ENCODE peak calls at places on chromosomes 6 and 20, in ten cellular contexts. F is right lobe of liver; J is stimulated activated CD4-positive, alpha-beta T cell treated with anti-CD3 and anti-CD28 coated beads, Interleukin-4, amount 100 ng/mL, for 1 hour; X is H54; A is sciatic nerve; S is CD4-positive, alpha-beta T cell; V is NCI-H1105; T is smooth muscle cell of the brain vasculature; L is HEK293T; Y is posterior cingulate gyrus. P is an unnamed sample.

GRCh38 chr6:138499303-138499991 is at the start of gene NHSL1:
- DNase-seq in F (peak), V (no peak), X (no peak), J (no peak), S (no peak), Y (no peak), T (no peak), L (peak), A (no peak), P (no peak)

GRCh38 chr20:4811257-4811656 is 89.5 kb downstream of the PRND start:
- DNase-seq in J (no peak), S (no peak), T (no peak), F (no peak), V (no peak), A (no peak), X (no peak), Y (no peak), L (no peak), P (no peak)

GRCh38 chr20:42485566-42485965 is 704.1 kb downstream of the PTPRT start:
- DNase-seq in Y (no peak), T (no peak), S (no peak), V (no peak), X (no peak), L (no peak), F (no peak), J (no peak), A (no peak), P (no peak)

GRCh38 chr6:92122746-92123145 is 1296.6 kb downstream of the EPHA7 start:
- DNase-seq in S (no peak), X (no peak), L (peak), J (no peak), V (peak), F (no peak), Y (no peak), A (no peak), T (no peak), P (no peak)

GRCh38 chr20:49685161-49685601 is 28.5 kb downstream of the B4GALT5 start:
- DNase-seq in V (no peak), S (no peak), A (no peak), L (no peak), Y (no peak), T (no peak), F (no peak), J (no peak), X (no peak), P (no peak)

GRCh38 chr6:41371461-41371991 is 36.1 kb downstream of the NCR2 start:
- DNase-seq in J (peak), T (no peak), A (peak), Y (peak), F (no peak), L (no peak), X (no peak), V (no peak), S (no peak), P (no peak)

GRCh38 chr6:157946865-157947532 is 34.7 kb upstream of the SYNJ2 start:
- DNase-seq in F (no peak), X (no peak), S (no peak), J (no peak), Y (no peak), V (no peak), L (peak), A (no peak), T (no peak), P (no peak)

GRCh38 chr20:44154521-44155001 is 32.4 kb downstream of the JPH2 start:
- DNase-seq in V (no peak), Y (no peak), A (no peak), J (no peak), X (no peak), F (no peak), S (no peak), T (no peak), L (no peak), P (no peak)

GRCh38 chr6:140185991-140186390 is 811.5 kb upstream of the CITED2 start:
- DNase-seq in L (no peak), T (no peak), V (no peak), J (no peak), F (no peak), A (no peak), S (no peak), X (no peak), Y (no peak), P (no peak)

GRCh38 chr6:24874128-24874527 is 61.6 kb downstream of the RIPOR2 start:
- DNase-seq in T (no peak), L (no peak), V (no peak), F (no peak), X (no peak), Y (no peak), A (no peak), S (no peak), J (no peak), P (no peak)

GRCh38 chr20:36860339-36860738 is 15.6 kb upstream of the TLDC2 start:
- DNase-seq in V (no peak), Y (no peak), J (no peak), A (no peak), T (no peak), L (no peak), F (no peak), X (no peak), S (no peak), P (no peak)

GRCh38 chr6:25056130-25056529 is 120.4 kb upstream of the RIPOR2 start:
- DNase-seq in L (no peak), S (peak), T (no peak), Y (no peak), V (no peak), X (no peak), J (peak), A (no peak), F (no peak), P (peak)

GRCh38 chr20:5041433-5041832 is 40.1 kb upstream of the SLC23A2 start:
- DNase-seq in A (no peak), L (no peak), S (no peak), V (no peak), T (peak), F (no peak), J (no peak), X (no peak), Y (peak), P (no peak)

GRCh38 chr20:62830251-62830650 is 13.4 kb downstream of the COL9A3 start:
- DNase-seq in V (no peak), A (no peak), F (no peak), X (no peak), T (no peak), Y (no peak), S (no peak), L (no peak), J (no peak), P (no peak)

GRCh38 chr6:65780691-65781090 is 73.7 kb upstream of the EYS start:
- DNase-seq in Y (no peak), L (no peak), S (no peak), X (no peak), F (no peak), A (no peak), V (no peak), T (no peak), J (no peak), P (no peak)

GRCh38 chr6:156169361-156169760 is 607.8 kb upstream of the ARID1B start:
- DNase-seq in T (no peak), V (no peak), J (no peak), A (no peak), S (no peak), X (no peak), L (no peak), Y (no peak), F (no peak), P (no peak)

GRCh38 chr6:138031850-138032249 is 75.4 kb downstream of the PERP start:
- DNase-seq in X (no peak), V (no peak), F (no peak), L (no peak), T (no peak), J (no peak), A (no peak), Y (no peak), S (no peak), P (no peak)

GRCh38 chr6:34888874-34889555 is at the start of gene ANKS1A:
- DNase-seq in X (peak), J (peak), T (no peak), L (peak), S (peak), F (peak), A (peak), V (peak), Y (peak), P (peak)

GRCh38 chr20:22984611-22985010 is 50.5 kb upstream of the SSTR4 start:
- DNase-seq in X (no peak), Y (no peak), T (no peak), S (no peak), J (no peak), A (no peak), L (no peak), V (no peak), F (no peak), P (no peak)

GRCh38 chr6:299050-299980 is 7.0 kb downstream of the DUSP22 start:
- DNase-seq in X (no peak), S (no peak), J (no peak), Y (no peak), L (no peak), A (no peak), F (no peak), T (no peak), V (no peak), P (no peak)

GRCh38 chr6:84908304-84908904 is 144.0 kb upstream of the TBX18 start:
- DNase-seq in L (no peak), Y (no peak), T (no peak), A (no peak), F (peak), X (no peak), S (no peak), V (no peak), J (no peak), P (no peak)

GRCh38 chr20:22512911-22513489 is 71.4 kb downstream of the FOXA2 start:
- DNase-seq in X (no peak), J (no peak), Y (no peak), A (no peak), F (no peak), S (no peak), V (no peak), L (no peak), T (no peak), P (no peak)

GRCh38 chr6:145091102-145091826 is 644.1 kb downstream of the EPM2A start:
- DNase-seq in A (no peak), V (no peak), S (no peak), X (no peak), T (no peak), J (no peak), Y (no peak), F (peak), L (no peak), P (no peak)

GRCh38 chr6:73604020-73604419 is 49.8 kb downstream of the SLC17A5 start:
- DNase-seq in J (no peak), F (no peak), X (no peak), T (no peak), L (no peak), V (no peak), A (no peak), Y (no peak), S (no peak), P (no peak)

GRCh38 chr6:44681782-44682181 is 294.3 kb downstream of the CDC5L start:
- DNase-seq in A (no peak), V (no peak), L (no peak), J (no peak), T (peak), S (no peak), Y (no peak), X (peak), F (no peak), P (no peak)

GRCh38 chr20:50418890-50419642 is 91.1 kb upstream of the PTPN1 start:
- DNase-seq in X (no peak), F (peak), A (no peak), Y (no peak), S (no peak), L (no peak), V (no peak), T (no peak), J (no peak), P (no peak)

GRCh38 chr6:42969431-42969830 is 8.9 kb downstream of the GNMT start:
- DNase-seq in T (no peak), L (no peak), S (no peak), V (no peak), Y (no peak), F (no peak), X (no peak), J (no peak), A (no peak), P (no peak)

GRCh38 chr6:17871169-17871479 is 116.3 kb downstream of the KIF13A start:
- DNase-seq in S (no peak), A (no peak), J (no peak), X (no peak), Y (no peak), V (no peak), F (no peak), T (no peak), L (no peak), P (no peak)

GRCh38 chr6:36430351-36430750 is 12.3 kb downstream of the PXT1 start:
- DNase-seq in Y (no peak), S (no peak), L (no peak), J (no peak), V (no peak), F (no peak), A (no peak), X (no peak), T (no peak), P (no peak)

GRCh38 chr20:17617212-17617867 is 47.5 kb downstream of the DSTN start:
- DNase-seq in S (peak), J (peak), V (peak), L (peak), T (no peak), F (peak), Y (peak), X (peak), A (peak), P (peak)

GRCh38 chr6:5511924-5512323 is 250.6 kb downstream of the FARS2 start:
- DNase-seq in F (no peak), L (no peak), T (no peak), S (no peak), Y (no peak), V (no peak), X (no peak), J (no peak), A (no peak), P (no peak)

P was measured in T follicular helper cell.